ENCODE peak calls at places on chromosomes 3 and 15, in six cellular contexts. X is GM12878, J is sigmoid colon, C is HepG2, T is A549, D is ovary. Y is an unnamed sample.

GRCh38 chr3:184175506-184175905 is 851 bp downstream of the AP2M1 start:
- DNase-seq in C (no peak), T (no peak), X (no peak), J (no peak), D (no peak), Y (no peak)

GRCh38 chr3:25153561-25153960 is 274.5 kb upstream of the RARB start:
- DNase-seq in T (no peak), X (no peak), D (no peak), C (no peak), J (no peak), Y (no peak)

GRCh38 chr15:89419370-89419984 is 76.9 kb downstream of the RHCG start:
- DNase-seq in J (no peak), T (peak; percentile 48), C (peak; percentile 18), X (no peak), D (no peak), Y (no peak)

GRCh38 chr3:188446791-188447190 is 292.8 kb downstream of the LPP start:
- DNase-seq in J (no peak), C (no peak), D (no peak), T (no peak), X (no peak), Y (no peak)

GRCh38 chr3:28924744-28925360 is 356.0 kb upstream of the RBMS3 start:
- DNase-seq in C (no peak), T (no peak), D (no peak), J (no peak), X (no peak), Y (no peak)

GRCh38 chr3:113211370-113212154 is at the start of gene BOC:
- DNase-seq in J (peak; percentile 77), T (peak; percentile 45), D (peak; percentile 66), X (no peak), C (no peak), Y (no peak)

GRCh38 chr3:172591876-172592771 is 68.9 kb upstream of the TNFSF10 start:
- DNase-seq in T (no peak), X (peak; percentile 96), J (no peak), D (no peak), C (no peak), Y (no peak)

GRCh38 chr15:25437751-25438600 is 848 bp downstream of the UBE3A start:
- DNase-seq in X (no peak), J (peak; percentile 74), C (peak; percentile 25), D (peak; percentile 46), T (no peak), Y (peak; percentile 45)

GRCh38 chr3:70006089-70006488 is 6.6 kb downstream of the SAMMSON start:
- DNase-seq in X (no peak), J (no peak), D (no peak), T (no peak), C (no peak), Y (no peak)

GRCh38 chr3:198088421-198088955 is 128.5 kb downstream of the LMLN start:
- DNase-seq in C (no peak), X (no peak), J (no peak), D (no peak), T (no peak), Y (no peak)

GRCh38 chr3:131535131-131535530 is 32.4 kb upstream of the MRPL3 start:
- DNase-seq in X (no peak), D (no peak), C (no peak), J (no peak), T (no peak), Y (no peak)

GRCh38 chr15:48415036-48415886 is 84.0 kb downstream of the DUT start:
- DNase-seq in T (peak; percentile 24), J (no peak), D (no peak), X (no peak), C (peak; percentile 33), Y (no peak)

GRCh38 chr15:101578443-101578894 is 73.7 kb downstream of the TM2D3 start:
- DNase-seq in T (peak; percentile 88), C (peak; percentile 50), D (no peak), J (no peak), X (no peak), Y (peak; percentile 62)

GRCh38 chr3:194620192-194620591 is 13.0 kb downstream of the TMEM44 start:
- DNase-seq in X (no peak), D (no peak), J (no peak), C (no peak), T (no peak), Y (no peak)

GRCh38 chr3:147380271-147380995 is 25.9 kb downstream of the ZIC4 start:
- DNase-seq in C (no peak), J (no peak), T (no peak), D (no peak), X (no peak), Y (no peak)

GRCh38 chr15:85312486-85312885 is 67.9 kb upstream of the AKAP13 start:
- DNase-seq in X (peak; percentile 77), C (peak; percentile 31), D (no peak), J (no peak), T (no peak), Y (no peak)

GRCh38 chr3:46393011-46393410 is 13.9 kb downstream of the CCR5AS start:
- DNase-seq in X (no peak), T (no peak), D (no peak), C (no peak), J (no peak), Y (no peak)

GRCh38 chr3:27532931-27533607 is 48.9 kb upstream of the SLC4A7 start:
- DNase-seq in C (no peak), X (no peak), J (no peak), D (no peak), T (no peak), Y (no peak)

GRCh38 chr3:33787328-33788009 is 11.0 kb upstream of the PDCD6IP start:
- DNase-seq in X (no peak), T (peak; percentile 72), J (peak; percentile 73), D (peak; percentile 66), C (peak; percentile 65), Y (peak; percentile 61)

GRCh38 chr3:127017781-127018180 is 34.9 kb downstream of the PLXNA1 start:
- DNase-seq in D (no peak), T (no peak), C (no peak), X (no peak), J (no peak), Y (no peak)

GRCh38 chr3:168213920-168214319 is 118.2 kb upstream of the GOLIM4 start:
- DNase-seq in C (no peak), D (no peak), T (no peak), J (no peak), X (peak; percentile 17), Y (no peak)

GRCh38 chr3:46932455-46933225 is 43.9 kb downstream of the CCDC12 start:
- DNase-seq in T (no peak), C (no peak), J (peak; percentile 61), D (no peak), X (no peak), Y (peak; percentile 24)

GRCh38 chr15:57464480-57464879 is 88.2 kb downstream of the CGNL1 start:
- DNase-seq in X (no peak), J (no peak), C (no peak), D (no peak), T (no peak), Y (no peak)

GRCh38 chr3:56801597-56802410 is at the start of gene ARHGEF3:
- DNase-seq in J (peak; percentile 90), C (peak; percentile 76), D (peak; percentile 86), T (peak; percentile 71), X (no peak), Y (peak; percentile 88)

GRCh38 chr3:56800373-56801150 is 1.2 kb downstream of the ARHGEF3 start:
- DNase-seq in X (no peak), D (no peak), J (no peak), T (no peak), C (no peak), Y (peak; percentile 40)

GRCh38 chr3:56796996-56797395 is 4.8 kb downstream of the ARHGEF3 start:
- DNase-seq in D (no peak), J (no peak), X (no peak), C (no peak), T (no peak), Y (no peak)

GRCh38 chr3:56801151-56801596 is 575 bp downstream of the ARHGEF3 start:
- DNase-seq in X (no peak), D (no peak), C (no peak), J (no peak), T (no peak), Y (no peak)

GRCh38 chr3:56799251-56799882 is 2.4 kb downstream of the ARHGEF3 start:
- DNase-seq in T (peak; percentile 24), D (no peak), X (no peak), J (no peak), C (peak; percentile 73), Y (no peak)
- H3K4me3 ChIP-seq in T (no peak overlapping the region), D (peak overlapping the region; percentile 32), X (peak overlapping the region; percentile 34), J (peak overlapping the region; percentile 65), C (peak overlapping the region; percentile 71), Y (peak overlapping the region; percentile 76)

GRCh38 chr3:66224220-66224619 is 3.4 kb downstream of the SLC25A26 start:
- DNase-seq in T (no peak), J (no peak), C (no peak), D (no peak), X (no peak), Y (no peak)

GRCh38 chr3:66215106-66215505 is 5.7 kb upstream of the SLC25A26 start:
- DNase-seq in T (no peak), J (no peak), D (no peak), C (peak; percentile 59), X (no peak), Y (no peak)

GRCh38 chr3:66220602-66221377 is at the start of gene SLC25A26:
- DNase-seq in D (peak; percentile 96), J (peak; percentile 98), T (peak; percentile 86), C (peak; percentile 93), X (peak; percentile 82), Y (peak; percentile 97)

GRCh38 chr3:66220066-66220465 is 735 bp upstream of the SLC25A26 start:
- DNase-seq in X (no peak), C (no peak), D (no peak), T (no peak), J (no peak), Y (no peak)
- H3K27ac ChIP-seq in X (no peak overlapping the region), C (no peak overlapping the region), D (no peak overlapping the region), T (no peak overlapping the region), J (peak overlapping the region; percentile 71), Y (peak overlapping the region; percentile 75)

GRCh38 chr3:129820587-129820986 is 72.9 kb downstream of the TMCC1 start:
- DNase-seq in T (no peak), J (no peak), C (no peak), D (no peak), X (no peak), Y (no peak)
- TF ChIP-seq EP300 in T (no peak), J (no peak), C (no peak), D (no peak), X (no peak), Y (no peak)

GRCh38 chr15:37102315-37103021 is 2.1 kb upstream of the MEIS2 start:
- DNase-seq in D (peak; percentile 47), C (no peak), T (peak; percentile 21), J (peak; percentile 71), X (no peak), Y (no peak)
- H3K4me3 ChIP-seq in D (peak overlapping the region; percentile 81), C (peak overlapping the region; percentile 61), T (peak overlapping the region; percentile 81), J (peak overlapping the region; percentile 87), X (peak overlapping the region; percentile 44), Y (peak overlapping the region; percentile 79)

DNA sequence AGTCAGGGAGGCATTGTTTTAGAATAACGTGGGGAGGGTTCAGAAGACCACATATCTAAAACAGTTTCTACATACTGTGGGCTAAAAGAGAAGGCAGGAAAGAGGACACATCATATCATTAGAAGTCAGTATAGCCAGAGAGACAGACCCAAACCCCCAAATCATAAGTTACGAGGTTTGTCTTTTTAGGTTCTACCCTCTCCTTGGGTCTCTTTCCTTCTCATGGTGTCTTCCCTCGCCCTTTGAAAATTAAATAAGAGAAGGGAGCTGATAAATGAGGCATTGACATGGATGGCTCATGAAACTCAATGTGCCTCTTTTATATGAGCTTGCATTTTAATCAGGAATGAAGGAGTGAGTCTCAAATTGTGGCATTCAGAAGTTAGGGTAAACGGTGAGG is 3.4 kb downstream of the UPK1B start:
- DNase-seq in C (no peak), X (no peak), J (no peak), D (no peak), T (no peak), Y (no peak)
- H3K27ac ChIP-seq in C (no peak overlapping the region), X (no peak overlapping the region), J (no peak overlapping the region), D (no peak overlapping the region), T (peak overlapping the region; percentile 91), Y (peak overlapping the region; percentile 59)